ENCODE peak calls at places on chromosomes 7 and 10, in four cellular contexts. X is GM12878, P is HL-60, S is K562. I is an unnamed sample.
A peak's percentile ranks its signal among the peaks of the same experiment; 100 is the strongest.

GRCh38 chr7:31882187-31882586 is 188.0 kb downstream of the PDE1C start:
- DNase-seq in X (no peak), S (no peak), P (no peak), I (no peak)

GRCh38 chr7:157007470-157008066 is 2.9 kb downstream of the MNX1 start:
- DNase-seq in P (no peak), S (no peak), X (no peak), I (no peak)

GRCh38 chr10:30985552-30985951 is 46.1 kb downstream of the ZNF438 start:
- DNase-seq in S (no peak), X (no peak), P (no peak), I (no peak)

GRCh38 chr7:132836746-132837145 is 245.1 kb downstream of the CHCHD3 start:
- DNase-seq in P (no peak), S (no peak), X (no peak), I (no peak)

GRCh38 chr7:108078156-108078781 is 51.9 kb downstream of the LAMB4 start:
- DNase-seq in P (no peak), X (no peak), S (no peak), I (no peak)

GRCh38 chr7:100515072-100515532 is 23.9 kb upstream of the AGFG2 start:
- DNase-seq in P (no peak), X (no peak), S (peak; percentile 8), I (no peak)

GRCh38 chr7:152891837-152892236 is 132.3 kb downstream of the ACTR3B start:
- DNase-seq in S (no peak), X (no peak), P (no peak), I (no peak)

GRCh38 chr10:66187096-66187733 is 738.6 kb upstream of the LRRTM3 start:
- DNase-seq in S (no peak), P (peak; percentile 65), X (no peak), I (no peak)

GRCh38 chr7:102883098-102883860 is 29.5 kb upstream of the LRRC17 start:
- DNase-seq in S (no peak), X (no peak), P (no peak), I (no peak)

GRCh38 chr7:132395375-132395774 is 180.9 kb downstream of the PLXNA4 start:
- DNase-seq in S (no peak), P (no peak), X (no peak), I (no peak)

GRCh38 chr10:80191589-80192270 is 13.6 kb downstream of the ANXA11 start:
- DNase-seq in S (no peak), X (no peak), P (peak; percentile 39), I (no peak)

GRCh38 chr7:22601028-22601795 is 101.2 kb upstream of the STEAP1B start:
- DNase-seq in P (no peak), S (no peak), X (no peak), I (no peak)

DNA sequence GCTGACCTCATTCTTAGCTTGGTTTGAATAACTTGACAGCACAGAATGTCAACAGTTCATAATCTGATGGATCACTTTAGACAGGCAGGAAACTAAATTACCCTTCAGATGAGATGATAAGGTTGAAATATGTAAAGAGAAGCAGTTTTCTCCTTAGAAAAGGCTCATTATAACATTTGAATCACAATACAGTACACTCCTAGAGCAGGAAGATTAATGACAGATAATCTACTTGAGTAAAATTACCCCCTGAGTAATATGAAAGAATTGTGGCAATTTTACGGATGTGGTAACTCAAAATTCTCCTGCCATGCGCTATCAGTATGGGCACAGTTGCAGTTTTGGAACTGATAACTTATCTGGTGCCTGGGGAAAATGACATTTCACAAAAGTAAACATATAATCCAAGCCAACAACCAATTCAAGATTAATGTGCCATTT is 479.9 kb downstream of the KIF20B start:
- DNase-seq in X (no peak), S (no peak), P (no peak), I (no peak)
- TF ChIP-seq SPI1 in X (no peak), S (no peak), P (no peak), I (no peak)

DNA sequence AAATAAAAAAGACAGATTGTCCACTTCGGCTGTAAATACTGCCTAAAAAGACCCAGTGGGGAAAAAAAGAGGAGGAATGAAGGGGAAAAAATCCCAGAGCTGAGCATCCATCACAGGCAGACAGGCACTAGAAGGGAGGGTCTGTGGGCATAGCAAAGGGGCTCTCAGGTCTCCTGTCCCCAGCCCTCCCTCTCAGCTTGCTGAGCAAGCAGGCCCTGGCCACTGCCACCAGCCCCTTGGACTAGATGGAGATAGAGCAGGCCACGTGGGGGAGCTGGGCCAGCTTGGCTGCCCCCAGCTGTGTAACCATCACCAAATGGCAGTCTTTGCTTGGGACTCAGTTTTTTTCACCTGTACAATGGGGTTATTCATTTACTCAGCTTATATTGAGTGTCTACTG is 141.6 kb upstream of the UNC5B start:
- DNase-seq in X (no peak), S (no peak), P (no peak), I (no peak)
- TF ChIP-seq POLR2AphosphoS5 in X (no peak), S (no peak), P (no peak), I (no peak)

DNA sequence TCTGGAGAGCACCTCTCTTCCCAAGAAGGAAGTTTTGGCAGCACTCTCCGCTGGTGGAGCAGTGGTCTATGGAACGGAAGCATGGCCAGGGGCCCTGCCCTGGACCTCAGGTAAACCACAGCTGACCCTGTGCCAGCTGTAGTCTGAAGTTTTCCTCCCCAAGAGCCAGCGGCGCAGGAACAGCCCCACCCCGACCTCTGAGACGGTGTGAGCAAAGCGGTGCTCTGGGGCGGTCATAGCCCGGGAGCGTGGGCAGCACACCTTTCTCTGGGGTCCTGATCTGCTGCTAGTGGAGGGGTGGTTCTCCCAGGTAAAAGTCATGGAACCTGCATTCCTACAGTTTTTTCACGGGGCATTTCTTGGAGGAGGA is 52.6 kb downstream of the TSPAN15 start:
- DNase-seq in X (no peak), P (no peak), S (no peak), I (no peak)
- TF ChIP-seq SPI1 in X (no peak), P (no peak), S (no peak), I (no peak)

GRCh38 chr10:34161948-34162347 is 653.1 kb downstream of the PARD3 start:
- DNase-seq in P (no peak), S (peak; percentile 12), X (no peak), I (no peak)
- TF ChIP-seq POLR2AphosphoS5 in P (no peak), S (no peak), X (no peak), I (no peak)

GRCh38 chr10:71303569-71303907 is 15.5 kb upstream of the SLC29A3 start:
- DNase-seq in S (no peak), P (no peak), X (no peak), I (no peak)

GRCh38 chr10:71300555-71301370 is 18.3 kb upstream of the SLC29A3 start:
- DNase-seq in S (no peak), P (no peak), X (no peak), I (no peak)

GRCh38 chr10:71302451-71302850 is 16.6 kb upstream of the SLC29A3 start:
- DNase-seq in P (no peak), S (no peak), X (no peak), I (no peak)

GRCh38 chr10:71301371-71301916 is 17.6 kb upstream of the SLC29A3 start:
- DNase-seq in X (no peak), S (no peak), P (no peak), I (no peak)

GRCh38 chr10:71302874-71303568 is 16.0 kb upstream of the SLC29A3 start:
- DNase-seq in P (peak; percentile 53), X (no peak), S (peak; percentile 52), I (peak; percentile 53)
- TF ChIP-seq SPI1 in P (no peak), X (no peak), S (no peak), I (no peak)

DNA sequence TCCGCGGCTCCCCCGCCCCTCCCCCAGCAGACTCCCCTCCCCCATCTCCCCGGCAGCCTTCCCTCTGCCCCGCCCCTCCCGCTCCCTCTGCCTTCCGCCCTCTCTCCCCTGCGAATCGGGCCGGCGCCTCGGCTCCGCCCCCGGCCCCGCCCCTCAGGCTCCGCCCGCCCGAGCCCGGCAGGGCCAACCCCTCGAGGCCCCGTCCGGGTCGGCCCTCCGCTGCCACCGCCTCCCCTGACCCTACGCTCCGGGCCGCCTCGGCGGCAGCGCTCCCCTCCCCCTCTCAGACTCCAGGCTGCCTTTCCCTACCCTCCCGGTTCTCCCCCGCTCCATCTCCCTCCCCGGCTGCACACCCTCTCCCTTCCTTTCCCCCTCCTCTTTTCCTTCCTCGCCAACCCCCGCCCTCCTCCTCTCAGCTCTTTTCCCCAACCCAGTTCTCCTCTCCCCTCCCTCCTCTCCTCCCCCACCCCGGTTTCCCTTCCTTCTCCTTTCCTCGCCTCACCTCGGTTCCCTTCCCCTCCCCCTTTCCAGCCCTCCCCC is 1.6 kb downstream of the ZNF467 start:
- DNase-seq in X (peak; percentile 38), P (peak; percentile 93), S (peak; percentile 98), I (peak; percentile 97)
- TF ChIP-seq POLR2AphosphoS5 in X (no peak), P (peak; percentile 48), S (peak; percentile 33), I (no peak)

GRCh38 chr7:27122075-27122910 is 8.3 kb downstream of the HOXA4 start:
- DNase-seq in S (no peak), X (no peak), P (no peak), I (no peak)
- TF ChIP-seq SPI1 in S (no peak), X (no peak), P (no peak), I (no peak)

GRCh38 chr10:130250127-130250526 is 113.9 kb downstream of the GLRX3 start:
- DNase-seq in X (no peak), S (no peak), P (no peak), I (no peak)
- TF ChIP-seq POLR2AphosphoS5 in X (no peak), S (no peak), P (no peak), I (no peak)

I was measured in GM12891.